ENCODE peak calls at places on chromosomes 1 and 21, in five cellular contexts. One of them, this sample, is unnamed.

GRCh38 chr1:59061876-59062275 is 235.0 kb upstream of the FGGY start:
- DNase-seq in tibial nerve: peak
- DNase-seq in fibroblast of the conjunctiva: peak
- DNase-seq in HS-27A: no peak
- DNase-seq in NCI-H345: no peak
- DNase-seq in this sample: peak

GRCh38 chr1:54854376-54855020 is 32.5 kb downstream of the DHCR24 start:
- DNase-seq in NCI-H345: no peak
- DNase-seq in tibial nerve: no peak
- DNase-seq in fibroblast of the conjunctiva: no peak
- DNase-seq in HS-27A: no peak
- DNase-seq in this sample: no peak

GRCh38 chr1:50570064-50570463 is 146.8 kb upstream of the DMRTA2 start:
- DNase-seq in tibial nerve: no peak
- DNase-seq in HS-27A: no peak
- DNase-seq in NCI-H345: peak
- DNase-seq in fibroblast of the conjunctiva: no peak
- DNase-seq in this sample: peak

GRCh38 chr1:31257213-31257612 is 17.5 kb upstream of the NKAIN1 start:
- DNase-seq in fibroblast of the conjunctiva: no peak
- DNase-seq in tibial nerve: no peak
- DNase-seq in NCI-H345: no peak
- DNase-seq in HS-27A: no peak
- DNase-seq in this sample: no peak

GRCh38 chr1:236091933-236092318 is 27.0 kb upstream of the NID1 start:
- DNase-seq in NCI-H345: no peak
- DNase-seq in HS-27A: no peak
- DNase-seq in fibroblast of the conjunctiva: no peak
- DNase-seq in tibial nerve: no peak
- DNase-seq in this sample: no peak

GRCh38 chr1:54238353-54239040 is 38.5 kb downstream of the MRPL37 start:
- DNase-seq in NCI-H345: no peak
- DNase-seq in tibial nerve: no peak
- DNase-seq in fibroblast of the conjunctiva: no peak
- DNase-seq in HS-27A: no peak
- DNase-seq in this sample: no peak

GRCh38 chr21:33541105-33541711 is 709 bp downstream of the GART start:
- DNase-seq in HS-27A: no peak
- DNase-seq in NCI-H345: no peak
- DNase-seq in tibial nerve: no peak
- DNase-seq in fibroblast of the conjunctiva: no peak
- DNase-seq in this sample: no peak

GRCh38 chr1:204348722-204349121 is 11.0 kb downstream of the PLEKHA6 start:
- DNase-seq in HS-27A: no peak
- DNase-seq in NCI-H345: no peak
- DNase-seq in tibial nerve: peak
- DNase-seq in fibroblast of the conjunctiva: peak
- DNase-seq in this sample: peak

GRCh38 chr1:115317101-115318012 is 20.7 kb downstream of the NGF start:
- DNase-seq in NCI-H345: no peak
- DNase-seq in HS-27A: no peak
- DNase-seq in tibial nerve: no peak
- DNase-seq in fibroblast of the conjunctiva: no peak
- DNase-seq in this sample: no peak

GRCh38 chr21:45251635-45252447 is 35.9 kb downstream of the POFUT2 start:
- DNase-seq in NCI-H345: no peak
- DNase-seq in tibial nerve: no peak
- DNase-seq in fibroblast of the conjunctiva: no peak
- DNase-seq in HS-27A: no peak
- DNase-seq in this sample: no peak

GRCh38 chr1:218479436-218480115 is 134.4 kb downstream of the TGFB2 start:
- DNase-seq in NCI-H345: no peak
- DNase-seq in fibroblast of the conjunctiva: no peak
- DNase-seq in tibial nerve: no peak
- DNase-seq in HS-27A: no peak
- DNase-seq in this sample: peak

GRCh38 chr21:45990741-45991605 is 9.4 kb downstream of the COL6A1 start:
- DNase-seq in HS-27A: no peak
- DNase-seq in fibroblast of the conjunctiva: no peak
- DNase-seq in NCI-H345: no peak
- DNase-seq in tibial nerve: no peak
- DNase-seq in this sample: no peak

GRCh38 chr1:93061895-93062792 is 16.9 kb upstream of the MTF2 start:
- DNase-seq in fibroblast of the conjunctiva: no peak
- DNase-seq in HS-27A: no peak
- DNase-seq in NCI-H345: peak
- DNase-seq in tibial nerve: no peak
- DNase-seq in this sample: no peak

GRCh38 chr1:212473729-212474128 is 41.0 kb downstream of the NENF start:
- DNase-seq in fibroblast of the conjunctiva: no peak
- DNase-seq in NCI-H345: no peak
- DNase-seq in tibial nerve: no peak
- DNase-seq in HS-27A: no peak
- DNase-seq in this sample: no peak

GRCh38 chr1:14118691-14119485 is 418.9 kb downstream of the PRDM2 start:
- DNase-seq in NCI-H345: no peak
- DNase-seq in HS-27A: no peak
- DNase-seq in fibroblast of the conjunctiva: no peak
- DNase-seq in tibial nerve: no peak
- DNase-seq in this sample: no peak

GRCh38 chr1:205199090-205199930 is 12.2 kb downstream of the DSTYK start:
- DNase-seq in tibial nerve: no peak
- DNase-seq in fibroblast of the conjunctiva: no peak
- DNase-seq in HS-27A: no peak
- DNase-seq in NCI-H345: no peak
- DNase-seq in this sample: no peak

GRCh38 chr1:32775640-32776337 is 41.4 kb downstream of the YARS1 start:
- DNase-seq in fibroblast of the conjunctiva: no peak
- DNase-seq in NCI-H345: no peak
- DNase-seq in tibial nerve: no peak
- DNase-seq in HS-27A: no peak
- DNase-seq in this sample: no peak

GRCh38 chr1:157363660-157364140 is 188.6 kb downstream of the FCRL5 start:
- DNase-seq in tibial nerve: no peak
- DNase-seq in NCI-H345: no peak
- DNase-seq in fibroblast of the conjunctiva: peak
- DNase-seq in HS-27A: no peak
- DNase-seq in this sample: no peak

GRCh38 chr1:59237905-59238304 is 59.0 kb upstream of the FGGY start:
- DNase-seq in NCI-H345: no peak
- DNase-seq in fibroblast of the conjunctiva: no peak
- DNase-seq in HS-27A: no peak
- DNase-seq in tibial nerve: no peak
- DNase-seq in this sample: no peak